ENCODE peak calls at places on chromosomes 1 and 21, in seven cellular contexts. E, D, X, T, V, S and G are unnamed samples.

GRCh38 chr1:10640079-10640578 is 156.3 kb downstream of the CASZ1 start:
- DNase-seq in T (peak), D (no peak), V (no peak), E (peak), S (no peak), X (no peak), G (no peak)

GRCh38 chr1:25854554-25854953 is 4.7 kb downstream of the AUNIP start:
- DNase-seq in V (no peak), D (no peak), T (no peak), S (no peak), X (no peak), E (no peak), G (no peak)

GRCh38 chr1:202286622-202287097 is 55.1 kb downstream of the UBE2T start:
- DNase-seq in S (no peak), E (no peak), X (no peak), T (no peak), V (no peak), D (peak), G (peak)

GRCh38 chr21:45882641-45883040 is 98.9 kb upstream of the COL6A1 start:
- DNase-seq in S (no peak), X (no peak), T (no peak), E (no peak), D (peak), V (no peak), G (no peak)

GRCh38 chr21:36917487-36918158 is 48.8 kb downstream of the HLCS start:
- DNase-seq in S (peak), D (peak), T (peak), V (peak), E (peak), X (peak), G (no peak)

GRCh38 chr1:117392776-117393175 is 25.5 kb downstream of the MAN1A2 start:
- DNase-seq in E (no peak), V (no peak), T (no peak), S (no peak), D (no peak), X (no peak), G (no peak)

GRCh38 chr1:36869054-36869453 is 165.3 kb downstream of the GRIK3 start:
- DNase-seq in V (no peak), X (no peak), D (no peak), S (no peak), T (no peak), E (no peak), G (no peak)

GRCh38 chr1:70220015-70220414 is 1.2 kb upstream of the SRSF11 start:
- DNase-seq in X (no peak), S (no peak), D (no peak), T (no peak), E (no peak), V (no peak), G (no peak)

GRCh38 chr1:38208720-38209632 is 162.4 kb upstream of the POU3F1 start:
- DNase-seq in X (no peak), V (no peak), S (no peak), D (no peak), T (no peak), E (no peak), G (no peak)

GRCh38 chr1:156616463-156616862 is 2.8 kb upstream of the HAPLN2 start:
- DNase-seq in E (no peak), X (no peak), T (no peak), S (peak), D (peak), V (no peak), G (no peak)

GRCh38 chr1:170707959-170708666 is 44.2 kb downstream of the PRRX1 start:
- DNase-seq in D (peak), X (peak), E (no peak), T (no peak), S (peak), V (peak), G (peak)

GRCh38 chr1:68496680-68497357 is at the start of gene DEPDC1:
- DNase-seq in D (peak), X (peak), T (peak), V (peak), E (peak), S (peak), G (peak)
- TF ChIP-seq CTCF in D (no peak), X (peak), T (no peak), V (no peak), E (no peak), S (no peak), G (peak)

GRCh38 chr1:184970691-184971161 is 3.6 kb downstream of the NIBAN1 start:
- DNase-seq in D (peak), V (peak), T (no peak), S (no peak), E (no peak), X (no peak), G (no peak)
- H3K4me3 ChIP-seq in D (no peak), V (no peak), T (peak), S (no peak), E (no peak), X (no peak), G (no peak)

DNA sequence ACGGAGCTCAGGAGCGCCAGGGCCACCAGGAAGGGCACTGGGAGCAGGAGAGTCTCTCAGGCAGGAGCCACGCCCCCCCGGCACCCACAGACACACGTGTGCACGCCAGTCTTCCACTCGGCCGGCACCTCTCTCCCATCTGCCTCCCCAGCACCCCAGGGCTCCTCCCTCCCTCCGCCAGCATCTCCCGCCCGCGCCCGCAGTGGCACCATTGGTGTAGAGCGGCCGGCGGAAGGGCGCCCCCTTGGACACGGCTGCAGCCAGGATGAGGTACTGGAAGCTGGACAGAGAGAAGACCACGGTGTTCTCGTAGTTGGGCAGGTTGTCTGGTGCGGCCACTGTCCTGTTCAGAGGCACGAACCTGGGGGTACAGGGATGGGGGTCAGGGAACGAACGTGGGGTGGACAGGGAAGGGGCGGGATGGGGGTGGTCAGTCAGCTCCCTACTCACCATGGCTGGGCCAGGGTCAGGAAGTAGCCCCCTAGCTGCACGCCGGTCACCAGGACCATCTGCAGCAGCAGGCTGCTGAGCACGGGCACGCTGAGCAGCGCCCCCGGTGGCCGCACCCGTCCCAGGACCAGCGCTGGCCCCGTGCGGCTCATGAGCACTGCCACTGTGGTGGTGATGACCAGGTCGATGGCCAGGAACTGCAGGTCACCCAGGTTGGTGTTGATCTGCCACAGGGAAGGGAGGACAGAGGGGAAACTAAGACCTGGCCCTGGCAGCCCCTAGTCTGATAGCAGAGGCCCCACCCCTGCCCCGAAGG is 6.4 kb upstream of the MFAP2 start:
- DNase-seq in S (no peak), X (no peak), V (no peak), D (no peak), E (peak), T (no peak), G (no peak)
- TF ChIP-seq CTCF in S (peak), X (peak), V (peak), D (peak), E (peak), T (no peak), G (peak)

DNA sequence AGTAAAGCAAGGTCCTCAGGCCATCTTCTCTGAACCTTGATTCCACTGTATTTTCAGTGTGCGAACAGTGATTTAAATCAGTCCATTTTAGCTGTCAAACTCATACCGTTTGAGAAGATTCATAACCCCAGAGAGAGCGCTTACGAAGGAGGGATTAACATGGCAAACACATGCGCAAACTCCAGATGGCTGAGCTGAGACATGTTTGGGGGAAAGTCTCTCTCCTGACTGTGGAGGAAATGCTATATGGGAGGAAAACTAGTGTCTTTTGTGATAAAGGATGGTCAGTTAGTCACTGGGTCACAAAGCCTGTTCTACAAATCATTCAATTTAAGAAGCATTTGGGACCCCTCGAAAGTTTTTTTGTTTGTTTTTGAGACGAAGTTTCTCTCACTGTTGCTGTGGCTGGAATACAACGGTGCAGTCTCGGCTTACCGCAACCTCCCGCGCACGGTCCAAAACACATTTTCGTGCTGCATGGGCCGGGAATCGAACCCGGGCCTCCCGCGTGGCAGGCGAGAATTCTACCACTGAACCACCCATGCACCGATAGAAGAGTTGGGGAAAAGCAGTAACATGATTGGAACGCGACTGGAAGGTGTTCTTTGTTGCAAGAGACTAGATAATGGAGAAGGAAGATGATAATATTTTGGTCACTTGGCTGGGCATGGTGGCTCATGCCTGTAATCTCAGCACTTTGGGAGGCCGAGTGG is 58.4 kb upstream of the CXADR start:
- DNase-seq in X (peak), V (peak), D (peak), T (no peak), S (peak), E (peak), G (peak)
- H3K4me3 ChIP-seq in X (peak), V (no peak), D (no peak), T (no peak), S (peak), E (peak), G (no peak)

GRCh38 chr1:30705673-30706072 is 17.7 kb downstream of the MATN1 start:
- DNase-seq in V (no peak), D (no peak), X (no peak), S (no peak), E (no peak), T (no peak), G (no peak)

GRCh38 chr1:30708361-30708728 is 15.0 kb downstream of the MATN1 start:
- DNase-seq in S (no peak), E (no peak), D (no peak), X (no peak), V (no peak), T (no peak), G (no peak)

GRCh38 chr1:30710407-30710806 is 13.0 kb downstream of the MATN1 start:
- DNase-seq in S (no peak), V (no peak), X (no peak), E (no peak), T (no peak), D (no peak), G (no peak)

GRCh38 chr1:30706528-30706927 is 16.9 kb downstream of the MATN1 start:
- DNase-seq in S (peak), T (peak), V (peak), D (peak), X (no peak), E (no peak), G (no peak)

GRCh38 chr1:30707412-30708360 is 15.7 kb downstream of the MATN1 start:
- DNase-seq in T (peak), S (peak), X (peak), E (peak), D (peak), V (peak), G (peak)
- TF ChIP-seq CTCF in T (peak), S (peak), X (peak), E (peak), D (peak), V (peak), G (peak)

GRCh38 chr1:44073528-44073927 is 42.3 kb upstream of the SLC6A9 start:
- DNase-seq in E (no peak), X (no peak), S (no peak), D (no peak), V (no peak), T (no peak), G (no peak)
- H3K4me3 ChIP-seq in E (no peak), X (no peak), S (no peak), D (no peak), V (no peak), T (no peak), G (no peak)

GRCh38 chr1:87092852-87093251 is 178.4 kb downstream of the HS2ST1 start:
- DNase-seq in X (no peak), V (no peak), S (no peak), T (no peak), E (no peak), D (no peak), G (no peak)

GRCh38 chr1:87093286-87093685 is 178.9 kb downstream of the HS2ST1 start:
- DNase-seq in S (peak), V (peak), X (no peak), T (no peak), D (no peak), E (no peak), G (no peak)

GRCh38 chr1:87089070-87089736 is 174.8 kb downstream of the HS2ST1 start:
- DNase-seq in E (peak), X (no peak), T (no peak), S (no peak), D (no peak), V (no peak), G (no peak)

GRCh38 chr1:87089823-87090222 is 175.4 kb downstream of the HS2ST1 start:
- DNase-seq in V (no peak), S (no peak), X (no peak), T (no peak), D (no peak), E (peak), G (no peak)

GRCh38 chr1:87091425-87091824 is 177.0 kb downstream of the HS2ST1 start:
- DNase-seq in V (no peak), X (no peak), T (no peak), S (no peak), E (no peak), D (no peak), G (no peak)
- TF ChIP-seq CTCF in V (no peak), X (no peak), T (no peak), S (no peak), E (no peak), D (no peak), G (no peak)

GRCh38 chr1:153697873-153698647 is 19.6 kb downstream of the NPR1 start:
- DNase-seq in E (no peak), T (no peak), X (no peak), D (peak), V (no peak), S (no peak), G (no peak)
- H3K4me3 ChIP-seq in E (no peak), T (peak), X (no peak), D (no peak), V (no peak), S (peak), G (no peak)